ENCODE peak calls at places on chromosome 6, in eight cellular contexts. One of them, this sample, is unnamed.

GRCh38 chr6:139522471-139523220 is 148.2 kb upstream of the CITED2 start:
- DNase-seq in RWPE1: no peak
- DNase-seq in neural crest cell: no peak
- DNase-seq in CD8-positive, alpha-beta T cell: no peak
- DNase-seq in astrocyte of the spinal cord: no peak
- DNase-seq in endothelial cell: no peak
- DNase-seq in body of pancreas: no peak
- DNase-seq in left ventricle myocardium inferior: no peak
- DNase-seq in this sample: no peak

GRCh38 chr6:121856296-121856695 is 420.9 kb downstream of the GJA1 start:
- DNase-seq in RWPE1: no peak
- DNase-seq in neural crest cell: no peak
- DNase-seq in CD8-positive, alpha-beta T cell: no peak
- DNase-seq in astrocyte of the spinal cord: peak
- DNase-seq in endothelial cell: no peak
- DNase-seq in body of pancreas: no peak
- DNase-seq in left ventricle myocardium inferior: no peak
- DNase-seq in this sample: no peak

GRCh38 chr6:16758163-16758975 is 2.9 kb downstream of the ATXN1 start:
- DNase-seq in RWPE1: no peak
- DNase-seq in neural crest cell: no peak
- DNase-seq in CD8-positive, alpha-beta T cell: no peak
- DNase-seq in astrocyte of the spinal cord: peak
- DNase-seq in endothelial cell: peak
- DNase-seq in body of pancreas: no peak
- DNase-seq in left ventricle myocardium inferior: no peak
- DNase-seq in this sample: no peak

GRCh38 chr6:71294121-71294523 is 5.5 kb downstream of the OGFRL1 start:
- DNase-seq in RWPE1: no peak
- DNase-seq in neural crest cell: no peak
- DNase-seq in CD8-positive, alpha-beta T cell: no peak
- DNase-seq in astrocyte of the spinal cord: peak
- DNase-seq in endothelial cell: no peak
- DNase-seq in body of pancreas: peak
- DNase-seq in left ventricle myocardium inferior: no peak
- DNase-seq in this sample: no peak

GRCh38 chr6:26088344-26088743 is 1.1 kb downstream of the HFE start:
- DNase-seq in RWPE1: no peak
- DNase-seq in neural crest cell: no peak
- DNase-seq in CD8-positive, alpha-beta T cell: no peak
- DNase-seq in astrocyte of the spinal cord: peak
- DNase-seq in endothelial cell: no peak
- DNase-seq in body of pancreas: no peak
- DNase-seq in left ventricle myocardium inferior: peak
- DNase-seq in this sample: no peak

GRCh38 chr6:152909241-152909640 is 73.6 kb downstream of the FBXO5 start:
- DNase-seq in RWPE1: no peak
- DNase-seq in neural crest cell: no peak
- DNase-seq in CD8-positive, alpha-beta T cell: no peak
- DNase-seq in astrocyte of the spinal cord: no peak
- DNase-seq in endothelial cell: no peak
- DNase-seq in body of pancreas: no peak
- DNase-seq in left ventricle myocardium inferior: no peak
- DNase-seq in this sample: no peak

GRCh38 chr6:42294759-42295158 is 77.1 kb upstream of the MRPS10 start:
- DNase-seq in RWPE1: peak
- DNase-seq in neural crest cell: no peak
- DNase-seq in CD8-positive, alpha-beta T cell: no peak
- DNase-seq in astrocyte of the spinal cord: peak
- DNase-seq in endothelial cell: no peak
- DNase-seq in body of pancreas: no peak
- DNase-seq in left ventricle myocardium inferior: no peak
- DNase-seq in this sample: no peak

GRCh38 chr6:31559958-31560696 is 12.0 kb upstream of the LTA start:
- DNase-seq in RWPE1: peak
- DNase-seq in neural crest cell: no peak
- DNase-seq in CD8-positive, alpha-beta T cell: peak
- DNase-seq in astrocyte of the spinal cord: peak
- DNase-seq in endothelial cell: peak
- DNase-seq in body of pancreas: no peak
- DNase-seq in left ventricle myocardium inferior: peak
- DNase-seq in this sample: no peak

GRCh38 chr6:40803897-40804702 is 216.9 kb upstream of the LRFN2 start:
- DNase-seq in RWPE1: no peak
- DNase-seq in neural crest cell: no peak
- DNase-seq in CD8-positive, alpha-beta T cell: no peak
- DNase-seq in astrocyte of the spinal cord: no peak
- DNase-seq in endothelial cell: no peak
- DNase-seq in body of pancreas: no peak
- DNase-seq in left ventricle myocardium inferior: no peak
- DNase-seq in this sample: no peak

GRCh38 chr6:77231438-77232305 is 231.6 kb downstream of the HTR1B start:
- DNase-seq in RWPE1: no peak
- DNase-seq in neural crest cell: no peak
- DNase-seq in CD8-positive, alpha-beta T cell: no peak
- DNase-seq in astrocyte of the spinal cord: peak
- DNase-seq in endothelial cell: no peak
- DNase-seq in body of pancreas: no peak
- DNase-seq in left ventricle myocardium inferior: no peak
- DNase-seq in this sample: no peak

GRCh38 chr6:126650931-126651330 is 311.0 kb downstream of the CENPW start:
- DNase-seq in RWPE1: no peak
- DNase-seq in neural crest cell: no peak
- DNase-seq in CD8-positive, alpha-beta T cell: no peak
- DNase-seq in astrocyte of the spinal cord: peak
- DNase-seq in endothelial cell: no peak
- DNase-seq in body of pancreas: no peak
- DNase-seq in left ventricle myocardium inferior: no peak
- DNase-seq in this sample: no peak

GRCh38 chr6:25219581-25220249 is 59.5 kb upstream of the CARMIL1 start:
- DNase-seq in RWPE1: peak
- DNase-seq in neural crest cell: no peak
- DNase-seq in CD8-positive, alpha-beta T cell: no peak
- DNase-seq in astrocyte of the spinal cord: no peak
- DNase-seq in endothelial cell: no peak
- DNase-seq in body of pancreas: no peak
- DNase-seq in left ventricle myocardium inferior: no peak
- DNase-seq in this sample: no peak

GRCh38 chr6:106383573-106383972 is 23.1 kb downstream of the CRYBG1 start:
- DNase-seq in RWPE1: no peak
- DNase-seq in neural crest cell: no peak
- DNase-seq in CD8-positive, alpha-beta T cell: no peak
- DNase-seq in astrocyte of the spinal cord: no peak
- DNase-seq in endothelial cell: no peak
- DNase-seq in body of pancreas: no peak
- DNase-seq in left ventricle myocardium inferior: no peak
- DNase-seq in this sample: no peak

GRCh38 chr6:111692327-111693164 is 86.9 kb upstream of the TRAF3IP2 start:
- DNase-seq in RWPE1: no peak
- DNase-seq in neural crest cell: no peak
- DNase-seq in CD8-positive, alpha-beta T cell: no peak
- DNase-seq in astrocyte of the spinal cord: no peak
- DNase-seq in endothelial cell: no peak
- DNase-seq in body of pancreas: peak
- DNase-seq in left ventricle myocardium inferior: no peak
- DNase-seq in this sample: no peak

GRCh38 chr6:151286192-151286591 is 46.4 kb downstream of the AKAP12 start:
- DNase-seq in RWPE1: no peak
- DNase-seq in neural crest cell: no peak
- DNase-seq in CD8-positive, alpha-beta T cell: no peak
- DNase-seq in astrocyte of the spinal cord: no peak
- DNase-seq in endothelial cell: no peak
- DNase-seq in body of pancreas: no peak
- DNase-seq in left ventricle myocardium inferior: peak
- DNase-seq in this sample: no peak